ENCODE peak calls at places on chromosome 17, in ten cellular contexts. M, H, B, J, G, R, D, W, O and Q are unnamed samples.
A peak's percentile ranks its signal among the peaks of the same experiment; 100 is the strongest.

GRCh38 chr17:78399693-78400144 is 21.3 kb downstream of the PGS1 start:
- DNase-seq in W (no peak), B (no peak), M (no peak), G (no peak), O (no peak), J (no peak), H (no peak), D (no peak), R (no peak), Q (no peak)

GRCh38 chr17:46826116-46826515 is 7.6 kb upstream of the WNT3 start:
- DNase-seq in B (no peak), M (no peak), G (no peak), J (no peak), W (no peak), D (no peak), H (no peak), O (no peak), R (no peak), Q (no peak)

GRCh38 chr17:77182205-77182604 is 41.4 kb downstream of the SEC14L1 start:
- DNase-seq in W (no peak), H (no peak), R (no peak), J (no peak), M (no peak), O (no peak), B (no peak), G (no peak), D (no peak), Q (no peak)

GRCh38 chr17:76540381-76541300 is 797 bp downstream of the PRCD start:
- DNase-seq in M (peak; percentile 96), D (peak; percentile 96), O (peak; percentile 54), G (peak; percentile 86), W (no peak), B (no peak), H (peak; percentile 98), R (peak; percentile 99), J (peak; percentile 82), Q (peak; percentile 95)

GRCh38 chr17:14672830-14673229 is 371.9 kb downstream of the HS3ST3B1 start:
- DNase-seq in M (no peak), W (no peak), R (peak; percentile 16), D (no peak), O (no peak), J (no peak), H (no peak), G (peak; percentile 11), B (no peak), Q (no peak)

GRCh38 chr17:71084219-71084618 is 914.9 kb downstream of the KCNJ2 start:
- DNase-seq in O (no peak), R (peak; percentile 34), G (peak; percentile 30), M (no peak), B (no peak), W (no peak), J (no peak), D (no peak), H (no peak), Q (no peak)

GRCh38 chr17:13311301-13311700 is 290.4 kb downstream of the HS3ST3A1 start:
- DNase-seq in R (no peak), O (no peak), M (no peak), H (no peak), G (no peak), W (no peak), B (no peak), D (no peak), J (no peak), Q (no peak)

GRCh38 chr17:1030684-1031557 is 34.0 kb downstream of the TIMM22 start:
- DNase-seq in J (no peak), O (no peak), M (no peak), D (no peak), R (no peak), G (no peak), H (peak; percentile 72), W (no peak), B (no peak), Q (no peak)

GRCh38 chr17:81858170-81858966 is 2.0 kb downstream of the P4HB start:
- DNase-seq in O (no peak), D (no peak), J (no peak), H (no peak), R (no peak), W (no peak), B (no peak), G (no peak), M (no peak), Q (no peak)

GRCh38 chr17:64214950-64215349 is 48.1 kb downstream of the TEX2 start:
- DNase-seq in R (no peak), H (no peak), W (no peak), O (no peak), D (no peak), J (no peak), B (no peak), G (no peak), M (no peak), Q (no peak)

GRCh38 chr17:17836818-17837379 is at the start of gene SREBF1:
- DNase-seq in B (peak; percentile 51), G (peak; percentile 52), H (no peak), D (peak; percentile 87), O (peak; percentile 80), J (no peak), R (peak; percentile 82), W (peak; percentile 18), M (peak; percentile 74), Q (peak; percentile 56)

GRCh38 chr17:17414316-17414937 is 62.4 kb upstream of the MED9 start:
- DNase-seq in D (peak; percentile 87), M (no peak), J (no peak), H (peak; percentile 74), R (no peak), O (no peak), G (no peak), B (no peak), W (no peak), Q (peak; percentile 43)

GRCh38 chr17:50117202-50118040 is 12.5 kb downstream of the SAMD14 start:
- DNase-seq in B (peak; percentile 21), R (peak; percentile 92), W (no peak), D (no peak), H (no peak), G (peak; percentile 71), O (peak; percentile 58), M (no peak), J (no peak), Q (no peak)

GRCh38 chr17:47280072-47280811 is 26.6 kb downstream of the ITGB3 start:
- DNase-seq in W (no peak), O (no peak), D (no peak), M (no peak), G (no peak), H (no peak), B (no peak), J (no peak), R (peak; percentile 72), Q (no peak)

GRCh38 chr17:74177018-74177450 is 26.4 kb upstream of the RPL38 start:
- DNase-seq in M (no peak), O (no peak), G (no peak), J (no peak), R (no peak), D (no peak), W (no peak), B (no peak), H (no peak), Q (no peak)